ENCODE peak calls at places on chromosomes 11 and 22, in ten cellular contexts. Y, U, S, W, F, H, V, T, C and I are unnamed samples.

GRCh38 chr11:132032555-132032954 is 662.1 kb downstream of the NTM start:
- DNase-seq in Y (no peak), U (no peak), S (no peak), W (no peak), F (no peak), H (no peak), V (no peak), T (no peak), C (no peak), I (no peak)

GRCh38 chr11:67609316-67609715 is 2.6 kb downstream of the NDUFV1 start:
- DNase-seq in Y (no peak), U (no peak), S (no peak), W (no peak), F (no peak), H (no peak), V (no peak), T (no peak), C (no peak), I (no peak)

GRCh38 chr11:77046060-77046501 is 11.9 kb downstream of the B3GNT6 start:
- DNase-seq in Y (peak; percentile 51), U (no peak), S (peak; percentile 57), W (peak; percentile 44), F (peak; percentile 55), H (peak; percentile 36), V (no peak), T (no peak), C (peak; percentile 42), I (no peak)

GRCh38 chr22:28019881-28020861 is 101.1 kb upstream of the PITPNB start:
- DNase-seq in Y (peak; percentile 73), U (peak; percentile 75), S (peak; percentile 44), W (peak; percentile 62), F (peak; percentile 53), H (peak; percentile 54), V (peak; percentile 64), T (peak; percentile 52), C (peak; percentile 56), I (peak; percentile 52)

GRCh38 chr11:26073646-26074045 is 258.3 kb upstream of the ANO3 start:
- DNase-seq in Y (no peak), U (no peak), S (no peak), W (no peak), F (no peak), H (no peak), V (no peak), T (no peak), C (no peak), I (no peak)

GRCh38 chr22:38316340-38317236 is 645 bp downstream of the CSNK1E start:
- DNase-seq in Y (peak; percentile 71), U (peak; percentile 78), S (peak; percentile 38), W (peak; percentile 50), F (no peak), H (peak; percentile 51), V (no peak), T (no peak), C (peak; percentile 50), I (peak; percentile 64)

GRCh38 chr11:12846766-12847615 is 162.1 kb upstream of the RASSF10 start:
- DNase-seq in Y (no peak), U (no peak), S (no peak), W (no peak), F (no peak), H (no peak), V (no peak), T (no peak), C (no peak), I (no peak)

GRCh38 chr22:17366830-17367229 is 2.4 kb upstream of the CECR2 start:
- DNase-seq in Y (no peak), U (no peak), S (peak; percentile 33), W (no peak), F (no peak), H (peak; percentile 62), V (no peak), T (no peak), C (peak; percentile 19), I (no peak)

GRCh38 chr22:28014141-28015055 is 95.3 kb upstream of the PITPNB start:
- DNase-seq in Y (peak; percentile 4), U (peak; percentile 54), S (no peak), W (no peak), F (no peak), H (no peak), V (no peak), T (no peak), C (no peak), I (no peak)

GRCh38 chr11:104164028-104164520 is at the start of gene PDGFD:
- DNase-seq in Y (peak; percentile 80), U (peak; percentile 62), S (peak; percentile 90), W (peak; percentile 35), F (peak; percentile 16), H (peak; percentile 8), V (peak; percentile 32), T (no peak), C (no peak), I (peak; percentile 68)

GRCh38 chr11:3626250-3626960 is 15.4 kb downstream of the ART5 start:
- DNase-seq in Y (no peak), U (no peak), S (no peak), W (no peak), F (no peak), H (no peak), V (peak; percentile 38), T (no peak), C (no peak), I (no peak)

GRCh38 chr22:29205598-29206371 is at the start of gene EMID1:
- DNase-seq in Y (peak; percentile 75), U (no peak), S (peak; percentile 13), W (no peak), F (no peak), H (peak; percentile 69), V (no peak), T (no peak), C (no peak), I (peak; percentile 28)

GRCh38 chr22:44243761-44244160 is 63.0 kb downstream of the PARVG start:
- DNase-seq in Y (no peak), U (no peak), S (no peak), W (no peak), F (no peak), H (no peak), V (no peak), T (no peak), C (no peak), I (no peak)

GRCh38 chr22:35299217-35299716 is 427 bp upstream of the TOM1 start:
- DNase-seq in Y (no peak), U (no peak), S (no peak), W (peak; percentile 25), F (peak; percentile 5), H (no peak), V (no peak), T (no peak), C (peak; percentile 28), I (no peak)

GRCh38 chr11:892106-892505 is 18.5 kb downstream of the CHID1 start:
- DNase-seq in Y (no peak), U (no peak), S (no peak), W (no peak), F (no peak), H (no peak), V (no peak), T (no peak), C (no peak), I (no peak)
- TF ChIP-seq CTCF in Y (no peak), U (no peak), S (no peak), W (no peak), F (no peak), H (no peak), V (no peak), T (no peak), C (no peak), I (no peak)

GRCh38 chr22:45407793-45408192 is 5.6 kb downstream of the SMC1B start:
- DNase-seq in Y (no peak), U (no peak), S (no peak), W (no peak), F (no peak), H (no peak), V (no peak), T (no peak), C (no peak), I (no peak)

GRCh38 chr22:45418056-45418769 is 4.7 kb downstream of the RIBC2 start:
- DNase-seq in Y (no peak), U (no peak), S (no peak), W (no peak), F (no peak), H (no peak), V (no peak), T (no peak), C (no peak), I (no peak)

GRCh38 chr22:45413013-45413367 is 409 bp downstream of the SMC1B start:
- DNase-seq in Y (no peak), U (no peak), S (no peak), W (no peak), F (no peak), H (no peak), V (no peak), T (no peak), C (no peak), I (no peak)

GRCh38 chr22:45418770-45419138 is 5.3 kb downstream of the RIBC2 start:
- DNase-seq in Y (no peak), U (no peak), S (no peak), W (no peak), F (no peak), H (no peak), V (peak; percentile 10), T (no peak), C (no peak), I (no peak)

DNA sequence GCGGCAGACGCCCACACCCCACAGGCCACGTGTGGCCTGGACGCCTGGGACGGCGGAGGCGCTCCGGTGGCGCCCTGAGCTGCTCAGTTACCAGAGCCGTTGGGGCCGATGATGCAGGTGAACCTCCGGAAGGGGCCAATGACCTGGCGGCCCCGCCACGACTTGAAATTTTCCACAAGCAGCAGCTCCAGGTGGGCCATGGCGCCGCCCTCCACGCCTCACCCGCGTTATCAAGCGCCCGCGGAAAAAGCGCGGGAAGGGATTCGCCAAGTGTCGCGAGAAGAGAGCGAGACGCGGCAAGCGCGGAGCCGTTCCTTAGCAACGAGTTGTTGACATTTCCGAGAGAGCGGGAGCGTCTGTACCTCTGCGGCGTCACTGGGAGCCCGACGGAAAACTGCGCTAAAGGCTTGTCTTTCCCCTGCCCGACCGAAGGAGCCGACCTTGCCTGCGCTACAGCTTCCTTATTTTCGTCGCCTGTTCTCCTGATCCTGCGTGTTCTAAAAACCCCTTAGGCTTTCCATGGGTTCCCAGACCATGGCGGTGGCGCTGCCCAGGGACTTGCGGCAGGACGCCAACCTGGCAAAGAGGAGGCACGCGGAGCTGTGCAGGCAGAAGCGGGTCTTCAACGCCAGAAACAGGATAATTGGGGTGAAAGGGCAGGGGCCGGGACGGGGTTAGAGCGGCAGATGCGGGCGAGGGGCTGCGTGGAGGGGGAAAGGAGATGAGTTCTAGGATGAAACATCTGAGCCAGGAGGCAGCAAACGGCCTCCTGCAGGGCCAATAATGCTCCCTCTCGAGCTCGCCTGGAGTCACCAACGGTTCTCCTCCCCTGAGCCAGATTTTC is at the start of the genes RIBC2 and SMC1B:
- DNase-seq in Y (peak; percentile 79), U (peak; percentile 86), S (peak; percentile 91), W (peak; percentile 88), F (peak; percentile 53), H (peak; percentile 92), V (peak; percentile 49), T (peak; percentile 39), C (peak; percentile 59), I (peak; percentile 56)
- TF ChIP-seq CTCF in Y (no peak), U (no peak), S (no peak), W (no peak), F (no peak), H (no peak), V (no peak), T (no peak), C (no peak), I (no peak)

GRCh38 chr11:36155770-36156485 is 133.3 kb downstream of the COMMD9 start:
- DNase-seq in Y (no peak), U (no peak), S (no peak), W (peak; percentile 49), F (no peak), H (no peak), V (no peak), T (no peak), C (no peak), I (no peak)
- TF ChIP-seq CTCF in Y (no peak), U (no peak), S (no peak), W (no peak), F (no peak), H (no peak), V (no peak), T (no peak), C (no peak), I (no peak)

GRCh38 chr11:119155733-119156492 is 7.1 kb downstream of the ABCG4 start:
- DNase-seq in Y (no peak), U (no peak), S (peak; percentile 57), W (peak; percentile 46), F (peak; percentile 26), H (peak; percentile 57), V (no peak), T (no peak), C (no peak), I (no peak)
- TF ChIP-seq CTCF in Y (no peak), U (no peak), S (no peak), W (no peak), F (no peak), H (peak; percentile 47), V (no peak), T (no peak), C (no peak), I (no peak)